ENCODE peak calls at places on chromosome 11, in seven cellular contexts. S is IMR-90, N is mesendoderm, J is trophoblast cell, B is H9, Y is mesenchymal stem cell, F is H1. L is an unnamed sample.

GRCh38 chr11:2741377-2742131 is 41.8 kb upstream of the KCNQ1OT1 start:
- DNase-seq in S (peak), N (peak), J (peak), B (no peak), Y (peak), F (no peak), L (no peak)

GRCh38 chr11:57476883-57477506 is 16.7 kb downstream of the RTN4RL2 start:
- DNase-seq in S (peak), N (peak), J (no peak), B (peak), Y (peak), F (no peak), L (no peak)

GRCh38 chr11:76677010-76677771 is 6.6 kb upstream of the LRRC32 start:
- DNase-seq in S (peak), N (no peak), J (no peak), B (no peak), Y (peak), F (no peak), L (no peak)

GRCh38 chr11:27216268-27217149 is 146.5 kb downstream of the CCDC34 start:
- DNase-seq in S (peak), N (no peak), J (no peak), B (no peak), Y (peak), F (no peak), L (no peak)

GRCh38 chr11:125995313-125995712 is 49.5 kb downstream of the VSIG10L2 start:
- DNase-seq in S (no peak), N (no peak), J (no peak), B (no peak), Y (no peak), F (no peak), L (no peak)

GRCh38 chr11:19790831-19791552 is 78.4 kb downstream of the NAV2 start:
- DNase-seq in S (no peak), N (peak), J (no peak), B (peak), Y (no peak), F (no peak), L (no peak)

GRCh38 chr11:911031-911889 is 650 bp upstream of the CHID1 start:
- DNase-seq in S (peak), N (peak), J (no peak), B (peak), Y (peak), F (no peak), L (no peak)

GRCh38 chr11:36594316-36594989 is at the start of gene IFTAP:
- DNase-seq in S (peak), N (peak), J (peak), B (peak), Y (peak), F (peak), L (peak)

GRCh38 chr11:18329196-18329870 is 7.0 kb downstream of the GTF2H1 start:
- DNase-seq in S (no peak), N (no peak), J (no peak), B (no peak), Y (no peak), F (no peak), L (no peak)

GRCh38 chr11:40129276-40129675 is 1330.2 kb downstream of the LRRC4C start:
- DNase-seq in S (no peak), N (peak), J (no peak), B (no peak), Y (peak), F (no peak), L (peak)

GRCh38 chr11:43852057-43852636 is 28.5 kb upstream of the ALKBH3 start:
- DNase-seq in S (peak), N (peak), J (peak), B (peak), Y (peak), F (peak), L (peak)

GRCh38 chr11:83033972-83034672 is 37.6 kb downstream of the RAB30 start:
- DNase-seq in S (peak), N (no peak), J (no peak), B (no peak), Y (peak), F (no peak), L (no peak)

GRCh38 chr11:119712459-119713360 is 16.3 kb downstream of the NECTIN1 start:
- DNase-seq in S (no peak), N (peak), J (no peak), B (no peak), Y (no peak), F (no peak), L (no peak)

GRCh38 chr11:126345759-126346585 is 9.5 kb upstream of the ST3GAL4 start:
- DNase-seq in S (peak), N (peak), J (peak), B (no peak), Y (peak), F (no peak), L (no peak)

GRCh38 chr11:31656051-31656450 is 146.5 kb downstream of the ELP4 start:
- DNase-seq in S (peak), N (no peak), J (no peak), B (no peak), Y (peak), F (no peak), L (no peak)

GRCh38 chr11:92432515-92432914 is 207.9 kb downstream of the FAT3 start:
- DNase-seq in S (no peak), N (no peak), J (no peak), B (no peak), Y (no peak), F (no peak), L (no peak)
- H3K18ac ChIP-seq in S (no peak), N (no peak), J (no peak), B (no peak), Y (no peak), F (no peak), L (peak)

GRCh38 chr11:64339754-64340408 is at the start of gene CCDC88B:
- DNase-seq in S (no peak), N (no peak), J (no peak), B (no peak), Y (no peak), F (no peak), L (no peak)

GRCh38 chr11:64341429-64341828 is 1.4 kb downstream of the CCDC88B start:
- DNase-seq in S (no peak), N (no peak), J (no peak), B (no peak), Y (no peak), F (no peak), L (no peak)

GRCh38 chr11:64340671-64341335 is 799 bp downstream of the CCDC88B start:
- DNase-seq in S (no peak), N (peak), J (no peak), B (peak), Y (no peak), F (no peak), L (peak)

GRCh38 chr11:64337538-64338249 is 2.3 kb upstream of the CCDC88B start:
- DNase-seq in S (no peak), N (no peak), J (no peak), B (no peak), Y (no peak), F (no peak), L (no peak)

DNA sequence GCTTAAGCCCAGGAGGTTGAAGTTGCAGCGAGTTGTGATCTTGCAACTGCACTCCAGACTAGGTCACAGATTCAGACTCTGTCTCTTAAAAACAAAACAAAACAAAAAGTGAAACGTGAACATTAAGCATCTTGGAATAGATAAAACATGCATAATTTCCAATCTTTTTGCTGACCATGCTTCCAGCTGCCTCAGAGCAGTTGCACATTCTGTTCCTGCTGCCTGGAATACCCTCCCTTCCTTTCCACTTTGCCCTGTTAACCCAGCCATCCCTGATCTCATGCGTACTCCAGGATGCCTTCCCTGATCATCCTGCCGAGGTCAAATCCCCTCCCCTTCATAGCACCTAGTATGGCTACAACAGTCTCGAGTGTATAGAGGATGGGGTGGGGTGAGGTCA is 685 bp upstream of the CCDC88B start:
- DNase-seq in S (no peak), N (no peak), J (no peak), B (no peak), Y (no peak), F (no peak), L (no peak)
- H4K8ac ChIP-seq in S (no peak), N (no peak), J (no peak), B (no peak), Y (no peak), F (no peak), L (no peak)

GRCh38 chr11:95688501-95689222 is 100.9 kb downstream of the FAM76B start:
- DNase-seq in S (no peak), N (no peak), J (peak), B (no peak), Y (no peak), F (no peak), L (no peak)
- H3K18ac ChIP-seq in S (no peak), N (no peak), J (no peak), B (no peak), Y (no peak), F (no peak), L (no peak)

GRCh38 chr11:9479899-9480298 is 19.1 kb downstream of the ZNF143 start:
- DNase-seq in S (no peak), N (no peak), J (no peak), B (no peak), Y (no peak), F (no peak), L (no peak)
- H4K8ac ChIP-seq in S (no peak), N (no peak), J (no peak), B (no peak), Y (no peak), F (no peak), L (no peak)

GRCh38 chr11:65654375-65655349 is 8.1 kb downstream of the RELA start:
- DNase-seq in S (no peak), N (no peak), J (no peak), B (no peak), Y (no peak), F (no peak), L (no peak)

GRCh38 chr11:65651589-65652510 is 10.9 kb downstream of the RELA start:
- DNase-seq in S (peak), N (no peak), J (peak), B (no peak), Y (peak), F (no peak), L (no peak)

GRCh38 chr11:65652511-65653228 is 10.0 kb downstream of the RELA start:
- DNase-seq in S (peak), N (peak), J (peak), B (peak), Y (peak), F (no peak), L (peak)

GRCh38 chr11:65655570-65656332 is 7.0 kb downstream of the RELA start:
- DNase-seq in S (no peak), N (no peak), J (no peak), B (no peak), Y (no peak), F (no peak), L (no peak)

DNA sequence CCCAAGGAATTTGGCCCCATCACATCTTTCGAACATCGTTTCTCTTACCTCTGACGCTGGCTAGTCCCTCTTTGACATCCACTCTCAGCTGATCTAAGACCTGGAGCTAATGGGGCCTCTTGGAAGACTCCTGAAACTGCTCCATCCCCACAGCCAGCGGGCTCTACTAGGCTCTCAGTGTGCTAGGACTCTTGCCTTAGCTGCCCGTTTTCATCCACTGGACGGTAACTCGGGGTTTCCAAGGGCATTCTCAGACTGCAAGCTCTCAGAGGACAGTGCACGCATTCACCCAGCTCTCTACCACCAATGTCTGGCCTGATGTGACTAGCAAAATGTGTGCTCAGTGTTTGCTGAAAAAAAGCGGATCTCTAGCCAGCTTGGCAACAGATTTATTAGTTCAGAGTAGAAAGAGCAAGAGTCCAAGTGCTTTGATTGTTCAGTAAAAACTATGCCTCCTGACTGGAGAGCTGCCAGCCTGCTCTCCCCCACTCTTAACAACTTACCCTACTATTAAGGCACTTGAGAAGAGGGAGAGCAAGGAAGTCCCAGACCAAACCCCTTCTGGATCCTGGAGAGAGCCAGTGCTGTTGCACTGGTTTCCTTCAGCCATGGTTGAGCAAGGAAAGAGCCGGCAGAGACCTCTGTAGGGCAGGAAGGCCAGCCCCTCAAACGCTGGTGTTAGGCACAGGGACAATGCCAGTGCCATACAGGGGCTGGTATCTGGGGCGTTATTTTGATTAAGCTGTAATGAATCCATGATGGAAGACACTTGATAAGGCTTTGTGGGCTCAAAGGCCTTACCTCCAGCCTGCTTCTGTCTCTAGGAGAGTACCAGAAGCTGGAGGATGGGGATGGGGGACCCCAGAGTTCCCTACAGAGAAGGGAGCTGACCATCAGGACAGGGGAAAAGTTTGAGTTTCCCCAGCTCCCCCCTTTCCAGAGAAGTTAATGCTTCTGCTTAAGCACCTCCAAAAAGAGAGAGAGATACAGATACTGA is 9.2 kb downstream of the RELA start:
- DNase-seq in S (no peak), N (no peak), J (no peak), B (no peak), Y (no peak), F (no peak), L (no peak)
- H3K18ac ChIP-seq in S (peak), N (peak), J (peak), B (no peak), Y (peak), F (peak), L (peak)